ENCODE peak calls at places on chromosomes 3 and 15, in eight cellular contexts. Z, M, D, R, K, F, C and V are unnamed samples.
A peak's percentile ranks its signal among the peaks of the same experiment; 100 is the strongest.

GRCh38 chr3:189646902-189647542 is 15.8 kb downstream of the TP63 start:
- DNase-seq in Z (no peak), M (no peak), D (no peak), R (no peak), K (no peak), F (no peak), C (no peak), V (no peak)

GRCh38 chr3:168952551-168952950 is 711.0 kb downstream of the MECOM start:
- DNase-seq in Z (peak; percentile 7), M (no peak), D (no peak), R (no peak), K (no peak), F (no peak), C (no peak), V (no peak)

GRCh38 chr3:94587291-94587690 is 524.4 kb downstream of the NSUN3 start:
- DNase-seq in Z (no peak), M (no peak), D (no peak), R (no peak), K (no peak), F (peak; percentile 20), C (no peak), V (no peak)

GRCh38 chr3:36868614-36869436 is 76.0 kb downstream of the TRANK1 start:
- DNase-seq in Z (peak; percentile 72), M (no peak), D (no peak), R (peak; percentile 48), K (peak; percentile 75), F (peak; percentile 38), C (no peak), V (peak; percentile 33)

GRCh38 chr3:17947833-17948232 is 205.4 kb upstream of the TBC1D5 start:
- DNase-seq in Z (no peak), M (no peak), D (no peak), R (no peak), K (no peak), F (no peak), C (no peak), V (no peak)

GRCh38 chr3:107992976-107993684 is 97.7 kb downstream of the CD47 start:
- DNase-seq in Z (no peak), M (no peak), D (no peak), R (no peak), K (no peak), F (no peak), C (peak; percentile 73), V (no peak)

GRCh38 chr3:21752749-21753347 is 1.8 kb upstream of the ZNF385D start:
- DNase-seq in Z (peak; percentile 75), M (no peak), D (no peak), R (no peak), K (no peak), F (peak; percentile 7), C (peak; percentile 29), V (no peak)

GRCh38 chr15:64634020-64634419 is 141.4 kb downstream of the RBPMS2 start:
- DNase-seq in Z (no peak), M (no peak), D (no peak), R (no peak), K (peak; percentile 15), F (no peak), C (no peak), V (peak; percentile 7)

GRCh38 chr15:89111352-89111751 is 23.1 kb downstream of the ABHD2 start:
- DNase-seq in Z (peak; percentile 30), M (no peak), D (no peak), R (no peak), K (no peak), F (no peak), C (no peak), V (no peak)

GRCh38 chr3:50221051-50221412 is 15.0 kb upstream of the GNAI2 start:
- DNase-seq in Z (no peak), M (no peak), D (no peak), R (no peak), K (no peak), F (no peak), C (no peak), V (no peak)

GRCh38 chr3:89059201-89059600 is 48.2 kb upstream of the EPHA3 start:
- DNase-seq in Z (no peak), M (no peak), D (no peak), R (no peak), K (no peak), F (peak; percentile 5), C (peak; percentile 58), V (no peak)

GRCh38 chr15:82812994-82813393 is 3.6 kb downstream of the WHAMM start:
- DNase-seq in Z (no peak), M (no peak), D (no peak), R (no peak), K (no peak), F (no peak), C (no peak), V (no peak)

GRCh38 chr3:185400340-185400667 is 37.4 kb downstream of the MAP3K13 start:
- DNase-seq in Z (no peak), M (no peak), D (no peak), R (no peak), K (no peak), F (no peak), C (no peak), V (no peak)

GRCh38 chr3:177071496-177072156 is 125.7 kb downstream of the TBL1XR1 start:
- DNase-seq in Z (no peak), M (no peak), D (no peak), R (no peak), K (no peak), F (no peak), C (no peak), V (no peak)

GRCh38 chr3:15154326-15154725 is 51.7 kb upstream of the CAPN7 start:
- DNase-seq in Z (no peak), M (no peak), D (no peak), R (no peak), K (no peak), F (no peak), C (no peak), V (no peak)

GRCh38 chr15:98241032-98241554 is 280.6 kb downstream of the ARRDC4 start:
- DNase-seq in Z (no peak), M (no peak), D (no peak), R (no peak), K (no peak), F (no peak), C (no peak), V (no peak)

GRCh38 chr3:101852983-101853382 is 3.7 kb downstream of the NFKBIZ start:
- DNase-seq in Z (no peak), M (no peak), D (no peak), R (no peak), K (no peak), F (no peak), C (no peak), V (no peak)
- H3K4me1 ChIP-seq in Z (peaks cover 14% of the 10 kb centered on the region), M (no peaks in the 10 kb centered on the region), D (no peaks in the 10 kb centered on the region), R (peaks cover 15% of the 10 kb centered on the region), K (peaks cover 1% of the 10 kb centered on the region), F (peaks cover 7% of the 10 kb centered on the region), C (peaks cover 8% of the 10 kb centered on the region), V (peaks cover 49% of the 10 kb centered on the region)

DNA sequence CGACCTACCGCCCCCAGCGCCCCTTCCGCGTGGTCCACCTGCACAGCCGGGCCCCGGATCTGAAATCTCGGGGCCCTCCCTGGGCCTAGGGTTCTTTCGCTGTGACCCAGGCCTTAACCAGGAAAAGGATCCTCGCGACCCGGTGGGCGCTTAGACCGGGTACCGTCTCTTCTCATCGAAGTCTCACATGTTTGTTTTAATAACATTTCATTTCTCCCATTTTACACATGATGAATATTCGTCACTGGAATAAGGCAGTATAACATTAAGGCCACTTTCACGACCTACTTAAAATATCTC is 277 bp upstream of the DALRD3 start:
- DNase-seq in Z (no peak), M (no peak), D (no peak), R (no peak), K (no peak), F (no peak), C (no peak), V (no peak)
- H3K4me1 ChIP-seq in Z (peaks cover 15% of the 10 kb centered on the region), M (peaks cover 8% of the 10 kb centered on the region), D (peaks cover 8% of the 10 kb centered on the region), R (peaks cover 13% of the 10 kb centered on the region), K (peaks cover 22% of the 10 kb centered on the region), F (peaks cover 3% of the 10 kb centered on the region), C (no peaks in the 10 kb centered on the region), V (peaks cover 38% of the 10 kb centered on the region)

DNA sequence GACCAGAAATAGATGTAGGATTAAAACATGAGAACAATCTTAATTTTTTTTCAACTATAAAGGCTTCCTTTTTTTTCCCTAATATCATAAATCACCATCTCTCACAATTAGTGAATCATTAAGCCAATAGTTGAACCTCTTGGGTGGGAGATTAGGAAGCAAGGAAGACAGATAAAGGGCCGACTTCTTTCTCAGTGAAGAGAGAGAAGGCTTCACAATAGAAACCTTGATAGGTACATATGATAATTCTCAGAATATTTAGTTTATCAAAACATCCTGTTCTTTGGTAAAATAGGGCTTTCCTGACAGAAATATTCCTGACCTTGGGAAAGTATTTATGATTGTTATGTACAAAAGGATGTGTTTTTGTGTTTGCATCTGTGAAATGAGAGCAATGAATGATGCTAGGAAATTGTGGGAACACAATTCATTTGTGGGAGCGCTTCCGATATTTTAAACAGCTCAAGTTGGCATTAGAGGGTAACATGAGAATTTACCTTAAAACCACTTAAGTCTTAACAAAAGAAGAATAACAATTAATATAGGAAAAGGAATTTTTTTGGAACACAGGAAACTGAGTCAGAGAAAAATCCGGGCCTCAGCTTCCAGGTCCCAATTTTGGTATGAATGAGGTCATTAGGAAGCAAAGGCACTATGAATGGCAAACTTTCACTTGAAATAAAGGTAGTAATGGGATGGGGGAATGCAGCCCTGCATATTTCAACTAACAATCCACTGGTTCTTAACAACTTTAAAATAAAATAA is 263.2 kb upstream of the TGFBR2 start:
- DNase-seq in Z (no peak), M (no peak), D (no peak), R (no peak), K (no peak), F (no peak), C (no peak), V (no peak)
- H3K4me1 ChIP-seq in Z (peaks cover 3% of the 10 kb centered on the region), M (no peaks in the 10 kb centered on the region), D (peaks cover 1% of the 10 kb centered on the region), R (peaks cover 21% of the 10 kb centered on the region), K (no peaks in the 10 kb centered on the region), F (no peaks in the 10 kb centered on the region), C (peaks cover 2% of the 10 kb centered on the region), V (peaks cover 12% of the 10 kb centered on the region)

GRCh38 chr3:172143739-172144497 is 104.5 kb downstream of the FNDC3B start:
- DNase-seq in Z (no peak), M (no peak), D (no peak), R (no peak), K (no peak), F (no peak), C (no peak), V (no peak)

GRCh38 chr3:172145287-172145686 is 105.9 kb downstream of the FNDC3B start:
- DNase-seq in Z (no peak), M (no peak), D (no peak), R (no peak), K (no peak), F (no peak), C (no peak), V (no peak)

GRCh38 chr3:172147113-172147818 is 107.9 kb downstream of the FNDC3B start:
- DNase-seq in Z (no peak), M (no peak), D (no peak), R (no peak), K (no peak), F (no peak), C (no peak), V (no peak)

GRCh38 chr3:172148269-172148668 is 108.9 kb downstream of the FNDC3B start:
- DNase-seq in Z (no peak), M (no peak), D (no peak), R (no peak), K (no peak), F (no peak), C (no peak), V (no peak)

DNA sequence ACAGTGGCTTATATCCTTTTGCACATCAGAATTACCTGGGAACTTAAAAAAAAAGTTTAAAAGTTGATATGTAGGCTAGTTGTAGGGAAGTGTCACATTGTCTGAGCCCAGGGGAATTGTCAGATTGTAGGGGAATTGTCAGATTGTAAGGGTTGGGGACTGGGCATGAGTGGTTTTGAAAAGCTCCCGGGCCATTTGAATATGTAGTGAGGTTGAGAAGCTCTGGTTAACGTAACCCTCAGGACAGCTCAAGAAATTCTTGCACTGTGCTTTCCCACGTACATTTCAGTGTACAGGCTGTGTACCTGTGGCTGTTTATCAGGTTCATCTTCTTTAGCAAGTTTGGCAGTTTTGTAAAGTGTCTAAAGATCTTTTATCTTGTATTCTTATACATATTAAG is 107.0 kb downstream of the FNDC3B start:
- DNase-seq in Z (peak; percentile 52), M (no peak), D (no peak), R (no peak), K (no peak), F (no peak), C (no peak), V (no peak)
- H3K4me1 ChIP-seq in Z (peaks cover 40% of the 10 kb centered on the region), M (peaks cover 3% of the 10 kb centered on the region), D (peaks cover 6% of the 10 kb centered on the region), R (peaks cover 78% of the 10 kb centered on the region), K (peaks cover 9% of the 10 kb centered on the region), F (no peaks in the 10 kb centered on the region), C (peaks cover 6% of the 10 kb centered on the region), V (no peaks in the 10 kb centered on the region)